ENCODE peak calls at places on chromosome 11, in five cellular contexts. G is A549, M is MG63, A is GM12864, R is hepatocyte. T is an unnamed sample.

GRCh38 chr11:126733685-126734084 is 266.9 kb downstream of the KIRREL3 start:
- DNase-seq in M (no peak), R (no peak), G (no peak), A (no peak), T (no peak)

GRCh38 chr11:79762271-79762935 is 321.6 kb upstream of the TENM4 start:
- DNase-seq in G (no peak), A (no peak), R (peak), M (no peak), T (no peak)

GRCh38 chr11:83249972-83250593 is 36.1 kb downstream of the CCDC90B start:
- DNase-seq in A (peak), M (no peak), R (peak), G (peak), T (peak)

GRCh38 chr11:41799747-41800146 is 340.3 kb upstream of the LRRC4C start:
- DNase-seq in G (no peak), R (no peak), A (no peak), M (no peak), T (no peak)

GRCh38 chr11:112023104-112023503 is 2.1 kb upstream of the DLAT start:
- DNase-seq in G (no peak), A (no peak), R (no peak), M (no peak), T (no peak)

GRCh38 chr11:63592975-63593395 is 21.2 kb downstream of the PLAAT3 start:
- DNase-seq in R (no peak), G (peak), M (no peak), A (no peak), T (peak)

GRCh38 chr11:87265132-87265531 is 227.4 kb downstream of the TMEM135 start:
- DNase-seq in M (no peak), R (no peak), A (no peak), G (no peak), T (no peak)

GRCh38 chr11:102399189-102399588 is 52.2 kb downstream of the BIRC2 start:
- DNase-seq in G (no peak), M (no peak), A (no peak), R (no peak), T (no peak)

GRCh38 chr11:113351490-113351889 is 36.1 kb upstream of the ANKK1 start:
- DNase-seq in M (no peak), R (peak), A (no peak), G (no peak), T (no peak)

GRCh38 chr11:83680351-83680750 is 394.2 kb upstream of the CCDC90B start:
- DNase-seq in G (no peak), R (no peak), M (no peak), A (no peak), T (no peak)

GRCh38 chr11:106480581-106481185 is 403.2 kb downstream of the AASDHPPT start:
- DNase-seq in G (no peak), A (no peak), M (no peak), R (no peak), T (no peak)

DNA sequence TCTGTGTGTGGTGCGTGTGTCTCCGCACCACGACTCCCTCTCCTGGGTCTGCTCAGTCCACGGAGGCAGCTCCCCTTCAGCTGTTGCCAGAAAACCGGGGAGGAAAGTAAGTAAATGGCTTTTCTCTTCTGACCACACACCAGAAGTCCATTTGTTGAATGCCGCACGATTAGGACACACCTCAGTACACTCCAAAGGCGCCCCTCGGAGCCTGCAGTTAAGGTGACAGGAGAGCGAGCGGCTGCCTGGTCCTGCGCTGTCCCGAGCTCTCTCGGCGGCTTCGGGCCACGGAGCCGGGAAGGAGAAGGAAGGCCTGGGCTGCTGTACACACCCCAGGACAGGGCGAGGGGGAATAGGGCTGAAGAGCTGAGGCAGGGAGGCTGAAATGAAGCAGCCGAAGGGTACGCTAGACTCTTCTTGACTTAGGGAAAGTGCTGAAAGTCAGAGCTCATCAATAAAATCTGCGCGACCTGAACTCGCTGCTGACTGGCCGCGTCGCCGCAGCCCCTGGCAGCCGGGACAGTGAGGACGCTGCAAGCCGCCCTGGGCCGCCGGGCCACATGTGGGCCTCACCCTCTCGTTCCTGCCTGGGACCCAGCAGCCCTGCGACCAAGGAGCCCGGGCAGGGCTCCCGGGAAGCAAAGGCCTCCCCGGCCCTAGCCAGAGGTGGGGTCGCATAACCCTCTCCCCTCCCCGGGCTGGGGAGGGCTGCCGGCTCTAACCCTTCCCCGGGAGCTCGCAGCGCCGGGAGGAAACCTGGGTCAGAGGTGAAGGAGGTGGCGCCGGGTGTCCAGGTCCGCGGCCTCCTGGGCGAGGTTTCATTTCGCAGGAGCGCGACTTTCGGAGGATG is 1.5 kb upstream of the PAX6 start:
- DNase-seq in M (peak), A (no peak), G (no peak), R (no peak), T (no peak)
- H3K4me3 ChIP-seq in M (peak), A (peak), G (no peak), R (no peak), T (peak)

DNA sequence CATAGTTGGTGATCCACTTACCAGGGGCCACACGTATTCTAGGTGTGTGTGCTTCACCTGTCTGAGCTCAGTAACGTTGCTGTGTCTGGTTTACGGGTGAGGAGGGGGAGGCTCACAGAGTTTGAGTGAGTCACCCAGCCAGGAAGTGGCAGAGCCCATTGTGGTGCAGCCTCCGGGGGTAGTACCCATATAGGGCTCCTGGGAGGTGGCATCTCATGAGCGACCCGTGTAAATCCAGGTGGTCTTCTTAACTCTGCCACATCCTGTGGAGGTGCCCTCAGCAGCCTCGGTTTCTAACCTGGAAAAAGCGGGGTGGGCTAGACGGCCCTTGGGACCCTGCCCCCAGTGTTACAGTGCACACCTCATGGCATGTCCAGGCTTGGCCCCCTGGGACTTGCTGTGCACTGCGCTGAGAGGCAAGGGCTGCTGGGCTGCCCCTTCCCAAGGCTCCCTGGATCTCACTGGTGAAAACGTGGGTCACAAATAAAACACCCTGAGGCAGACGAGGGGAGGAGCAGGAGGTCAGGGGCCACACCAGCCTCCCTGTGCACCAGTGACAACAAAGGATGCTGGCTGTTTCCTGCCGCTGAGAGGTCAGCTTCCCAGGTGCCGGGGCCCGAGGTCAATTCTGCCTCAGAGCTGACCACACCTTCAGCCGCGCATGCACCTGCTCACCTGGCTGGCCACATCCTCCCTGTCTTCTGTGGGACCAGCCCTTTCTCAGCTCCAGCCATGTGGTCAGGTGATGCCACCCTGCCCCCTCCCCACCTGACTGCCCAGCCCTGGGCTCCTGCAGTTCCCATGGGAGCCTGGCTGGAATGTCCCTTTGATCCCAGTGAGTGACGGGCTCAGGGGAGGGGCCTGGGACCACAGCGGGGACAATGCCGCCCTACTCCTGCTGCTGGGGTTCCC is 305.1 kb downstream of the CTTN start:
- DNase-seq in R (no peak), M (no peak), A (no peak), G (no peak), T (no peak)
- H3K4me3 ChIP-seq in R (no peak), M (no peak), A (no peak), G (no peak), T (no peak)

GRCh38 chr11:13304655-13305340 is 27.2 kb downstream of the BMAL1 start:
- DNase-seq in R (no peak), G (no peak), A (no peak), M (no peak), T (no peak)
- H3K4me3 ChIP-seq in R (no peak), G (no peak), A (no peak), M (no peak), T (no peak)

DNA sequence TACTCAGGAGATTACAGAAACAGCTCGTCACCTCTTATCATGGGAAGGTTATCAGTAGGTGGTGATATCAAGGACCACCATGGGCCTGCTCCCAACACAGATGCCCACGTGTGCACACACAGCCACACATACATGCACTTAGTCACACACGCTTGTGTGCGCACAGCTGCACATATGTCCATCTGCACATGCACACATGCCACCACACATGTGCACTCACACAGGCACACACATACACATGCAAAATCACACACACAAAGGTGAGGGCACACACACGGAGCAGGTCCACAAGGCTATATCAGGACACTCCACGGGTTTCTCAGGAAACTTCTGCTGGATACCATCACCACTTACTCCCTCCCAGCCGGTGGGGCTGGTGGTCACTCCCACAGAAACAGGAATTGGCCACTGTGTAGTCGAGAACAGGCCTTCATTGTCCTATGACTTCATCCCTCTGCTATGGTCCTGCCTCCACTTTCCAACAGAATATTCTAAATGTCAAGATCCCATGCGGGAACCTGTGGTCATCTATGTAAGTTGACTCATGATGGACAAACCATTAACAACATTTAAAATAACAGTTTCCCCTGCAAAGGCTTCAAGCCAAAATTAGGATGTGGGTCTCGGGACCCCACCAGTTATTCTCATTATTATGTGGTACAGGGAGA is 2.2 kb downstream of the C11orf24 start:
- DNase-seq in A (no peak), M (peak), G (no peak), R (peak), T (no peak)
- H3K4me3 ChIP-seq in A (no peak), M (no peak), G (no peak), R (no peak), T (no peak)

GRCh38 chr11:8362899-8363298 is 99.2 kb upstream of the LMO1 start:
- DNase-seq in R (no peak), M (no peak), G (no peak), A (no peak), T (no peak)

GRCh38 chr11:8363924-8364323 is 100.2 kb upstream of the LMO1 start:
- DNase-seq in A (no peak), M (no peak), R (no peak), G (no peak), T (no peak)

GRCh38 chr11:8360086-8360828 is 96.6 kb upstream of the LMO1 start:
- DNase-seq in A (no peak), R (peak), M (no peak), G (no peak), T (no peak)

GRCh38 chr11:8361206-8361605 is 97.5 kb upstream of the LMO1 start:
- DNase-seq in M (no peak), A (no peak), G (no peak), R (no peak), T (no peak)

GRCh38 chr11:8361664-8362210 is 98.1 kb upstream of the LMO1 start:
- DNase-seq in R (no peak), M (no peak), G (no peak), A (no peak), T (no peak)
- H3K4me3 ChIP-seq in R (no peak), M (no peak), G (no peak), A (no peak), T (no peak)

DNA sequence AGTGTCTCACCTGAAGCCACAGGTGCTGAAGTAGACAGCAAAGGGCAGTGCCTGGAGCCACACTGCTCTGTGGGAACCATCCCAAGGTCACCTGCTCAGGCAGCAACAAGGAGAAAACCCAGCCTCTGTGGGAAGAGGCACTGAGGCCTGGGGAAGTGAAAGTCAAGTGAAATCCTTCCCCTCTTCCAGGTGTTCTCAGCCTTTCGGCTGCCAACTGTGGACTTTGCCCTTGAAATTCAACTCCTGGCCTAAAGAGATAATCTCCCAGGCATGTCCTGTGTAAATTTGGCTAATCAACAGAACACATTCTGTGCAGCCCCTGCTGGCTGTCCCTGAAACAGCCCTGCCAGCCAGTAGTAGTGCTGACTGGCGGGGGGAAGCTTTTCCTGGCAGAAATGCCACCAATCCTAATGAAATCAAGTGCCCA is 112.1 kb downstream of the RPL27A start:
- DNase-seq in A (no peak), R (peak), M (no peak), G (no peak), T (no peak)
- H3K4me3 ChIP-seq in A (no peak), R (no peak), M (no peak), G (no peak), T (no peak)

GRCh38 chr11:132140056-132140455 is 769.6 kb downstream of the NTM start:
- DNase-seq in M (no peak), A (no peak), R (no peak), G (no peak), T (peak)
- H3K4me3 ChIP-seq in M (no peak), A (no peak), R (no peak), G (no peak), T (no peak)